ENCODE peak calls at places on chromosome 5, in six cellular contexts. J is HepG2, P is prostate gland, Y is adrenal gland, A is ovary, R is tibial nerve. M is an unnamed sample.

GRCh38 chr5:20832204-20833080 is 844.4 kb upstream of the CDH18 start:
- DNase-seq in J (no peak), R (no peak), P (no peak), A (no peak), Y (no peak), M (no peak)

GRCh38 chr5:174918655-174919054 is 194.3 kb downstream of the MSX2 start:
- DNase-seq in R (no peak), P (no peak), Y (no peak), J (no peak), A (no peak), M (no peak)

GRCh38 chr5:147310059-147310704 is 75.4 kb downstream of the STK32A start:
- DNase-seq in A (no peak), J (no peak), P (peak; percentile 59), R (no peak), Y (peak; percentile 92), M (peak; percentile 61)

GRCh38 chr5:172941067-172941516 is 18.1 kb upstream of the RPL26L1 start:
- DNase-seq in R (no peak), P (no peak), Y (peak; percentile 39), A (no peak), J (no peak), M (no peak)

GRCh38 chr5:15638341-15638740 is 138.4 kb downstream of the FBXL7 start:
- DNase-seq in J (no peak), R (no peak), A (no peak), Y (no peak), P (no peak), M (no peak)

GRCh38 chr5:151483176-151483575 is 35.8 kb downstream of the SLC36A1 start:
- DNase-seq in Y (peak; percentile 35), P (no peak), A (no peak), R (no peak), J (no peak), M (no peak)

GRCh38 chr5:32776203-32776602 is 65.1 kb downstream of the NPR3 start:
- DNase-seq in R (no peak), P (no peak), Y (no peak), J (no peak), A (no peak), M (no peak)

GRCh38 chr5:163458778-163459405 is 1.0 kb downstream of the NUDCD2 start:
- DNase-seq in A (no peak), P (no peak), J (no peak), Y (no peak), R (no peak), M (no peak)

GRCh38 chr5:159448-160172 is 31.7 kb upstream of the LRRC14B start:
- DNase-seq in A (no peak), Y (no peak), R (no peak), J (no peak), P (no peak), M (no peak)

DNA sequence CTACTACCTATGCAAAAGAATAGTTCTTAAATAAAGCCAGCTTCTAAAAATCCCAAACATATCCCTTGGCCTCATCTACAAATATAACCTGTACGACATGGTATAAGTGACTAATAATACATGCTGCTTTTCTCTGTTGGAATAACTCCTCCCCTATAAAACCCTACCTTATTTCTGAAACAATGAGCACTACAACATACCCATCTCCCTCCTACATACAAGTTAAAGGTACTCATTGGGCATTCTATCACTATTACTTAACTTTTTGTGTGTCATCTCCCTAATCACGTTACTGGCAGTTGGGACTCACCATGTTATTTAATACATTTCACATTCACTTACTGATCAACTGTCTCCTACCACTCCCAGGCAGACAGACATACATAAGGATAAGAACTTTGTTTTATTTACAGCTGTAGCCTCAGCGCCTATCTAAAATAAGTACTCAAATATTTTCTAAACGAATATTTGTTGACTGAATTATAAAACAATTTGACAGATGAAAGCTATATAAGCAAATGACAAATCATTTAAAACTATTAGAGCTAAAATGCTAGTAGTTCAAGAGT is 4.1 kb downstream of the CLK4 start:
- DNase-seq in R (no peak), J (no peak), P (no peak), A (no peak), Y (no peak), M (no peak)
- TF ChIP-seq POLR2A in R (no peak), J (no peak), P (no peak), A (no peak), Y (no peak), M (no peak)

GRCh38 chr5:87268970-87269377 is 1.3 kb downstream of the RASA1 start:
- DNase-seq in A (no peak), J (no peak), P (no peak), R (no peak), Y (no peak), M (no peak)

GRCh38 chr5:87268126-87268969 is 665 bp downstream of the RASA1 start:
- DNase-seq in Y (peak; percentile 62), P (peak; percentile 57), J (peak; percentile 30), A (peak; percentile 63), R (peak; percentile 22), M (peak; percentile 30)

GRCh38 chr5:87263498-87263897 is 4.2 kb upstream of the RASA1 start:
- DNase-seq in R (no peak), Y (no peak), J (no peak), A (no peak), P (no peak), M (no peak)

GRCh38 chr5:87266914-87267573 is 639 bp upstream of the RASA1 start:
- DNase-seq in A (no peak), P (no peak), R (no peak), J (no peak), Y (no peak), M (no peak)

DNA sequence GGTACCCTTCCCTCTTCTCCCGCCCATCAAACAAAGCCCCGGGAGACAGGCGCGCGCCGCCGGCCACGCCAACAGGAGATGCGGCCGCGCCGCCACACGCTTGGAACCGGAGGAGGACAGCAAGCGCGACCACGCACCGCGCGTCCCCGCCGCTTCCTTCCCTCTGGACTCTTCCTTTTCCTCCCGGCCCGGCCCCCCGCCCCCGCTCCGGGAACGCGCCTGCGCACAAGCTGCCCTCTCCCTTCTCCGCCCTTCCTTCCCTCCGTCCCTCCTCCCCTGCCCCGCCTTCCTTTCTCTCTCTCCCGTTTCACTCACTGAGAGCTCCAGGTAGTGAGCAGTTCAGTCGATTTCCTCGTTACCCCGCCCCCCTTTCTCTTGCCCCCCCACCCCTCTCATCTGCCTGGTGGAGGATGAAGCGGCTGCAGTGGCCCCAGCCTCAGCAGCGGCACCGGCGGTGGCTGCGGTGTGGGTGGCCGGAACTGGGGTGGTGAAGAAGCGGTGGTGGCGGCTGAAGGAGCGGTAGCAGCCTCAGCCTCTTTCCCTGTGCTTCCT is at the start of gene RASA1:
- DNase-seq in Y (peak; percentile 94), J (peak; percentile 91), R (peak; percentile 86), A (peak; percentile 95), P (peak; percentile 94), M (peak; percentile 68)
- TF ChIP-seq POLR2A in Y (peak; percentile 82), J (peak; percentile 92), R (peak; percentile 91), A (peak; percentile 76), P (peak; percentile 86), M (peak; percentile 97)

GRCh38 chr5:169494383-169495251 is 89.0 kb upstream of the SPDL1 start:
- DNase-seq in R (no peak), P (no peak), J (no peak), A (no peak), Y (no peak), M (no peak)

GRCh38 chr5:169503899-169504298 is 79.7 kb upstream of the SPDL1 start:
- DNase-seq in Y (no peak), P (no peak), R (no peak), J (no peak), A (no peak), M (no peak)

GRCh38 chr5:169495252-169495548 is 88.4 kb upstream of the SPDL1 start:
- DNase-seq in P (no peak), J (no peak), A (no peak), Y (no peak), R (no peak), M (no peak)

DNA sequence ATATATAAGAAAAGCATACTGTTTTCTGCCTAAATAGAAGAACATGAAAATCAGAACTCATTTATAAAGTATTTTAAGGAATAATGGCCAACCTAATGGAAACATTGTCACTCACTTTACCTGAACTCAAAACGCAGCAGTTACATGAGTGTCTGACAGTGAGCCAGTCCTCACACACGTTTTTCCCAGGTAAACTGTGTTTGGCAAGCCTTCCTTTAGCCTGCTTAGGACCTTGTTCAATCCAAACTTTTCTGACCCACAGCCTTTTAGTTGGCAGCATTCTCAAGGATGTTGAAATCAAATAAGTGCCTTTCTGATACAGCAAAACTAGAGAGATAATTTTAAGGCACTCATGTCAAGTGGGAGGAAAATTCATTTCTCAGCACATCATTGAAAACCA is 83.6 kb upstream of the SPDL1 start:
- DNase-seq in A (no peak), P (no peak), Y (no peak), R (no peak), J (no peak), M (no peak)
- TF ChIP-seq POLR2A in A (no peak), P (no peak), Y (no peak), R (no peak), J (no peak), M (no peak)

DNA sequence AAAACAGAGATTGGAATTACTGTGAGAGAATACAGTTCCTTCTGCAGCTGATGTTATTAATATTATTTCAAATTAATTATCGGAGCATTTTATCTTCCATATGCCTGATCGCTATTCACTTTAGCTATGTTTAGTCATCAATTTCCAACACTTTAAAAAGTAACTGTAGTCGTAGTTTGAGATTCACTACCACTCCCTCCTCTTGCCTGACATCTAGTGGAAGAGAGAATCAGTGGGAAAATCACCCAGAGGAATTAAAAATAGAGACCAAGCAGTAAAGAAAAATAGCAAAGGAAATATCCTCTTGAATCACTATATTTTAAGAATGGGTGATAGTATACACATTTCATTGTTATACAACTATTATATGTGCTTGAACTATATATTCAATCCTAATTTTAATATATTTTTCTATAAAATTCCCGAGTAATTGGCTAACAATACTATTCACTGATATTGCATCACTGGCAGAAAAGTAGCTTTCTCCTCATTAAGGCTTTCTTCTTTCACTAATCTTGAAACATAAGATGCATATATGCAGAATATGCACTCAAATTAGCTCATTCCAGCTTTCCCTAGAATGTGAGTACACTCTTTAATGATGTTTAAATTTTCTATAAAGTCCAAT is 708.7 kb downstream of the CDH9 start:
- DNase-seq in J (no peak), R (no peak), Y (no peak), A (no peak), P (no peak), M (peak; percentile 11)
- TF ChIP-seq POLR2A in J (no peak), R (no peak), Y (no peak), A (no peak), P (no peak), M (no peak)

GRCh38 chr5:67003906-67004729 is 192.5 kb downstream of the CD180 start:
- DNase-seq in A (peak; percentile 79), J (peak; percentile 96), R (peak; percentile 60), P (peak; percentile 91), Y (peak; percentile 91), M (peak; percentile 37)
- TF ChIP-seq POLR2A in A (no peak), J (peak; percentile 61), R (peak; percentile 34), P (peak; percentile 87), Y (peak; percentile 77), M (no peak)

GRCh38 chr5:118987988-118988945 is at the start of gene DTWD2:
- DNase-seq in J (peak; percentile 92), Y (peak; percentile 95), R (peak; percentile 80), P (peak; percentile 90), A (peak; percentile 88), M (peak; percentile 87)
- TF ChIP-seq POLR2A in J (peak; percentile 60), Y (peak; percentile 74), R (peak; percentile 48), P (peak; percentile 26), A (no peak), M (peak; percentile 57)

M was measured in H54.